ENCODE peak calls at places on chromosomes 1 and 21, in ten cellular contexts. K is GM12878, C is OCI-LY7, Y is heart right ventricle, D is mesothelial cell of epicardium, T is cardiac fibroblast, Z is osteoblast, H is ELF-1, V is AG09319, O is GM19239. Q is an unnamed sample.

GRCh38 chr1:121458291-121459048 is 273.7 kb downstream of the SRGAP2C start:
- DNase-seq in K (peak), C (peak), Y (no peak), D (no peak), T (no peak), Z (no peak), H (no peak), V (no peak), O (no peak), Q (no peak)

GRCh38 chr21:41444703-41445464 is 18.8 kb downstream of the MX1 start:
- DNase-seq in K (no peak), C (no peak), Y (no peak), D (no peak), T (no peak), Z (no peak), H (no peak), V (no peak), O (no peak), Q (no peak)

GRCh38 chr1:16204634-16205332 is 7.7 kb downstream of the ARHGEF19 start:
- DNase-seq in K (no peak), C (peak), Y (no peak), D (no peak), T (no peak), Z (peak), H (peak), V (no peak), O (peak), Q (no peak)

GRCh38 chr21:45104560-45104959 is 30.2 kb downstream of the ADARB1 start:
- DNase-seq in K (no peak), C (no peak), Y (peak), D (no peak), T (peak), Z (no peak), H (no peak), V (no peak), O (no peak), Q (no peak)

GRCh38 chr1:41447995-41448770 is 36.3 kb downstream of the EDN2 start:
- DNase-seq in K (no peak), C (no peak), Y (no peak), D (no peak), T (no peak), Z (peak), H (peak), V (no peak), O (no peak), Q (no peak)

GRCh38 chr21:44737706-44738354 is 26.5 kb upstream of the TSPEAR start:
- DNase-seq in K (no peak), C (no peak), Y (no peak), D (no peak), T (peak), Z (no peak), H (peak), V (no peak), O (no peak), Q (no peak)

GRCh38 chr1:25699501-25700089 is 83.0 kb downstream of the MAN1C1 start:
- DNase-seq in K (no peak), C (no peak), Y (peak), D (no peak), T (no peak), Z (no peak), H (no peak), V (no peak), O (no peak), Q (no peak)

GRCh38 chr21:34276711-34277425 is 86.9 kb upstream of the KCNE2 start:
- DNase-seq in K (peak), C (no peak), Y (no peak), D (no peak), T (no peak), Z (no peak), H (no peak), V (no peak), O (no peak), Q (no peak)

GRCh38 chr1:30743584-30744059 is 14.0 kb downstream of the LAPTM5 start:
- DNase-seq in K (peak), C (peak), Y (no peak), D (no peak), T (no peak), Z (no peak), H (no peak), V (no peak), O (peak), Q (no peak)